ENCODE peak calls at places on chromosomes 7 and 10, in seven cellular contexts. One of them, this sample, is unnamed.
A peak's percentile ranks its signal among the peaks of the same experiment; 100 is the strongest.

GRCh38 chr7:116679495-116679894 is 7.5 kb downstream of the MET start:
- DNase-seq in neuronal stem cell: no peak
- DNase-seq in HepG2: no peak
- DNase-seq in endothelial cell of umbilical vein: peak; percentile 84
- DNase-seq in fibroblast of lung: no peak
- DNase-seq in GM23248: no peak
- DNase-seq in MM.1S: peak; percentile 58
- DNase-seq in this sample: peak; percentile 23

GRCh38 chr10:7457478-7458316 is 46.9 kb upstream of the SFMBT2 start:
- DNase-seq in fibroblast of lung: no peak
- DNase-seq in GM23248: peak; percentile 11
- DNase-seq in endothelial cell of umbilical vein: no peak
- DNase-seq in neuronal stem cell: no peak
- DNase-seq in HepG2: no peak
- DNase-seq in MM.1S: no peak
- DNase-seq in this sample: peak; percentile 6

GRCh38 chr7:133980794-133981193 is 146.3 kb upstream of the LRGUK start:
- DNase-seq in endothelial cell of umbilical vein: no peak
- DNase-seq in GM23248: no peak
- DNase-seq in neuronal stem cell: no peak
- DNase-seq in fibroblast of lung: no peak
- DNase-seq in MM.1S: no peak
- DNase-seq in HepG2: no peak
- DNase-seq in this sample: no peak

GRCh38 chr10:6445671-6446278 is 134.3 kb downstream of the PRKCQ start:
- DNase-seq in MM.1S: peak; percentile 65
- DNase-seq in neuronal stem cell: no peak
- DNase-seq in fibroblast of lung: peak; percentile 49
- DNase-seq in endothelial cell of umbilical vein: peak; percentile 41
- DNase-seq in HepG2: peak; percentile 10
- DNase-seq in GM23248: peak; percentile 58
- DNase-seq in this sample: no peak

GRCh38 chr10:33381897-33382578 is 47.6 kb upstream of the NRP1 start:
- DNase-seq in fibroblast of lung: peak; percentile 87
- DNase-seq in HepG2: peak; percentile 35
- DNase-seq in neuronal stem cell: no peak
- DNase-seq in endothelial cell of umbilical vein: no peak
- DNase-seq in GM23248: peak; percentile 95
- DNase-seq in MM.1S: no peak
- DNase-seq in this sample: peak; percentile 66

GRCh38 chr10:124717911-124718734 is 26.1 kb downstream of the FAM53B start:
- DNase-seq in endothelial cell of umbilical vein: peak; percentile 46
- DNase-seq in HepG2: no peak
- DNase-seq in MM.1S: no peak
- DNase-seq in fibroblast of lung: no peak
- DNase-seq in neuronal stem cell: no peak
- DNase-seq in GM23248: no peak
- DNase-seq in this sample: no peak

GRCh38 chr7:1257221-1257620 is 24.5 kb downstream of the UNCX start:
- DNase-seq in HepG2: no peak
- DNase-seq in neuronal stem cell: no peak
- DNase-seq in MM.1S: no peak
- DNase-seq in endothelial cell of umbilical vein: no peak
- DNase-seq in fibroblast of lung: no peak
- DNase-seq in GM23248: no peak
- DNase-seq in this sample: no peak

GRCh38 chr7:101177644-101178043 is 2.4 kb downstream of the NAT16 start:
- DNase-seq in HepG2: no peak
- DNase-seq in fibroblast of lung: peak; percentile 33
- DNase-seq in neuronal stem cell: no peak
- DNase-seq in endothelial cell of umbilical vein: no peak
- DNase-seq in MM.1S: no peak
- DNase-seq in GM23248: no peak
- DNase-seq in this sample: no peak

GRCh38 chr10:97328646-97329453 is 5.7 kb downstream of the FRAT2 start:
- DNase-seq in MM.1S: no peak
- DNase-seq in GM23248: no peak
- DNase-seq in neuronal stem cell: no peak
- DNase-seq in HepG2: peak; percentile 90
- DNase-seq in fibroblast of lung: no peak
- DNase-seq in endothelial cell of umbilical vein: no peak
- DNase-seq in this sample: no peak

GRCh38 chr10:129517680-129518057 is 50.6 kb downstream of the MGMT start:
- DNase-seq in neuronal stem cell: no peak
- DNase-seq in MM.1S: no peak
- DNase-seq in GM23248: no peak
- DNase-seq in endothelial cell of umbilical vein: no peak
- DNase-seq in HepG2: no peak
- DNase-seq in fibroblast of lung: no peak
- DNase-seq in this sample: no peak

GRCh38 chr10:58590152-58590551 is 77.5 kb downstream of the BICC1 start:
- DNase-seq in endothelial cell of umbilical vein: peak; percentile 51
- DNase-seq in neuronal stem cell: no peak
- DNase-seq in fibroblast of lung: peak; percentile 98
- DNase-seq in HepG2: no peak
- DNase-seq in MM.1S: no peak
- DNase-seq in GM23248: peak; percentile 97
- DNase-seq in this sample: peak; percentile 99

GRCh38 chr7:151115836-151116418 is 29.7 kb downstream of the AGAP3 start:
- DNase-seq in fibroblast of lung: no peak
- DNase-seq in neuronal stem cell: no peak
- DNase-seq in endothelial cell of umbilical vein: no peak
- DNase-seq in MM.1S: no peak
- DNase-seq in GM23248: no peak
- DNase-seq in HepG2: no peak
- DNase-seq in this sample: no peak

GRCh38 chr10:92697663-92698511 is 8.1 kb downstream of the HHEX start:
- DNase-seq in endothelial cell of umbilical vein: peak; percentile 56
- DNase-seq in GM23248: no peak
- DNase-seq in neuronal stem cell: no peak
- DNase-seq in MM.1S: no peak
- DNase-seq in fibroblast of lung: no peak
- DNase-seq in HepG2: peak; percentile 98
- DNase-seq in this sample: no peak

GRCh38 chr7:151087247-151088018 is 1.2 kb downstream of the AGAP3 start:
- DNase-seq in fibroblast of lung: peak; percentile 62
- DNase-seq in neuronal stem cell: no peak
- DNase-seq in endothelial cell of umbilical vein: peak; percentile 44
- DNase-seq in HepG2: peak; percentile 35
- DNase-seq in GM23248: peak; percentile 84
- DNase-seq in MM.1S: peak; percentile 79
- DNase-seq in this sample: peak; percentile 34

DNA sequence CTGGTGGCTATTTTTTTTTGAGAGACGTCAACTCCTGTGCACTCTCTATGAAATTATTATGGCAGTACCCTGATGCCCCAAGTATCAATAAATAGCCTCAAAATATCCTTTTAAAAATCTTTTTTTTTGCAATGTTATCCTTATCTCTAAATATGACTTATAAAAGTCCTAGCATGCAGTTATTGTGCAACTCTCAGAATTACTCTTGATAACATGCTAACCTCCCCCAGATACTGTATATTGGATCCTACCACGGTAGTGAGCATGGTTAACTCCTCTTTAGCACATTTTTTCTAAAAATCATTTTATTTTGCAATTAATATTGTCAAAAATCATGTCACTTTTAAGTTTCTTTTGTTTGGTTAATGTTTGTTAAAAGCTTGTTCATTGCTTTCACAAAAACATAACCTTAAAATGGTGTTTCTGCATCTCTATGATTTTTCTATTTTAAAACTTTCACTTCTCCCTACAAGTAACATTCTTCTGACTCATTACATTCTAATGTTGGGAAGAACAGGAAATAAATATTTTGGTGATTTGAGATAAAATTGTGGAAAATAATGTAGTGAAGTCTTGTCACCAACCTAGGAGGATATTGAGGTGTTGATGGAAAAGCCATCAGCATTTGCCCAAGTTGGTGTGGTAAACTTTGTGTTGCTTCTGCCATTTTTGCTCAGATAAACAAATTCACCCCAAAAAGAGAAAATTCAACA is 42.1 kb upstream of the ADRA2A start:
- DNase-seq in endothelial cell of umbilical vein: no peak
- DNase-seq in fibroblast of lung: peak; percentile 5
- DNase-seq in MM.1S: no peak
- DNase-seq in HepG2: no peak
- DNase-seq in neuronal stem cell: no peak
- DNase-seq in GM23248: peak; percentile 51
- DNase-seq in this sample: peak; percentile 34
- H3K9me3 ChIP-seq in endothelial cell of umbilical vein: no peaks in the 10 kb centered on the region
- H3K9me3 ChIP-seq in fibroblast of lung: no peaks in the 10 kb centered on the region
- H3K9me3 ChIP-seq in MM.1S: no peaks in the 10 kb centered on the region
- H3K9me3 ChIP-seq in HepG2: peaks cover 25% of the 10 kb centered on the region
- H3K9me3 ChIP-seq in neuronal stem cell: peaks cover 11% of the 10 kb centered on the region
- H3K9me3 ChIP-seq in GM23248: no peaks in the 10 kb centered on the region
- H3K9me3 ChIP-seq in this sample: no peaks in the 10 kb centered on the region

DNA sequence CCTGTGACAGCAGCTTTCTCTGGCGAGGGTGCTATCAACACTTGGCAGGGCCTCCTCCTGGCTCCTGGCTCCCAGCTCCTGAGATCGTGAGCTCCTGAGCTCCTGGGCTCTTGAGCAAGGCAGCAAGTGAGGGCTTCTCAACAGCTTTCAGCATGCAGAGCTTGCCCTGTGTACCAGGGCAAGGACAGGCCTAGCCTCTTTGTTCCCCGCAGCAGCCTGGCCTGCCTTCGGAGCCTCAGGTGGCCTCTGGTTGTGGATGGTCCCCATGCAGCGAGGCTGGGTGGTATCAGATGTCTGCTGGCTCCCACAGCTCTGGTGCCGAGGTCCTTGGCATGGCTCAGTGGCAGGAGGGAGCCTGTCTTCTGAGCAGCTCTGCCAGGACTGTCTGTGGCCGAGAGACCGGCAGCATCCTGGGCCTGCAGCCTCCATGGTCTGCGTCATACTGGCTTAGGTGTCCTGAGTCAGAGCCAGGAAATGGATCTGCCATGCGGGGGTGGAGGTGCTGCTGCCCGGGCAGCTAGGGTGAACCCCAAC is 44.2 kb downstream of the ZMIZ1 start:
- DNase-seq in HepG2: no peak
- DNase-seq in MM.1S: no peak
- DNase-seq in endothelial cell of umbilical vein: peak; percentile 36
- DNase-seq in GM23248: peak; percentile 98
- DNase-seq in fibroblast of lung: peak; percentile 58
- DNase-seq in neuronal stem cell: no peak
- DNase-seq in this sample: peak; percentile 88
- H3K4me1 ChIP-seq in HepG2: peaks cover 97% of the 10 kb centered on the region
- H3K4me1 ChIP-seq in MM.1S: peaks cover 26% of the 10 kb centered on the region
- H3K4me1 ChIP-seq in endothelial cell of umbilical vein: peaks cover 11% of the 10 kb centered on the region
- H3K4me1 ChIP-seq in GM23248: peaks cover 67% of the 10 kb centered on the region
- H3K4me1 ChIP-seq in fibroblast of lung: peaks cover 41% of the 10 kb centered on the region
- H3K4me1 ChIP-seq in neuronal stem cell: peaks cover 41% of the 10 kb centered on the region
- H3K4me1 ChIP-seq in this sample: peaks cover 50% of the 10 kb centered on the region

GRCh38 chr10:101063162-101063525 is 1.4 kb downstream of the KAZALD1 start:
- DNase-seq in neuronal stem cell: no peak
- DNase-seq in HepG2: no peak
- DNase-seq in endothelial cell of umbilical vein: no peak
- DNase-seq in fibroblast of lung: no peak
- DNase-seq in GM23248: peak; percentile 24
- DNase-seq in MM.1S: peak; percentile 5
- DNase-seq in this sample: no peak

GRCh38 chr10:101063548-101064414 is 2.0 kb downstream of the KAZALD1 start:
- DNase-seq in GM23248: no peak
- DNase-seq in fibroblast of lung: no peak
- DNase-seq in neuronal stem cell: no peak
- DNase-seq in MM.1S: peak; percentile 3
- DNase-seq in endothelial cell of umbilical vein: peak; percentile 20
- DNase-seq in HepG2: no peak
- DNase-seq in this sample: no peak

GRCh38 chr10:101061814-101062230 is at the start of gene KAZALD1:
- DNase-seq in endothelial cell of umbilical vein: no peak
- DNase-seq in MM.1S: no peak
- DNase-seq in neuronal stem cell: no peak
- DNase-seq in HepG2: no peak
- DNase-seq in GM23248: peak; percentile 63
- DNase-seq in fibroblast of lung: peak; percentile 15
- DNase-seq in this sample: no peak

GRCh38 chr10:101060951-101061813 is 607 bp upstream of the KAZALD1 start:
- DNase-seq in endothelial cell of umbilical vein: peak; percentile 93
- DNase-seq in MM.1S: peak; percentile 96
- DNase-seq in GM23248: peak; percentile 94
- DNase-seq in HepG2: peak; percentile 90
- DNase-seq in fibroblast of lung: peak; percentile 94
- DNase-seq in neuronal stem cell: peak; percentile 97
- DNase-seq in this sample: peak; percentile 77

DNA sequence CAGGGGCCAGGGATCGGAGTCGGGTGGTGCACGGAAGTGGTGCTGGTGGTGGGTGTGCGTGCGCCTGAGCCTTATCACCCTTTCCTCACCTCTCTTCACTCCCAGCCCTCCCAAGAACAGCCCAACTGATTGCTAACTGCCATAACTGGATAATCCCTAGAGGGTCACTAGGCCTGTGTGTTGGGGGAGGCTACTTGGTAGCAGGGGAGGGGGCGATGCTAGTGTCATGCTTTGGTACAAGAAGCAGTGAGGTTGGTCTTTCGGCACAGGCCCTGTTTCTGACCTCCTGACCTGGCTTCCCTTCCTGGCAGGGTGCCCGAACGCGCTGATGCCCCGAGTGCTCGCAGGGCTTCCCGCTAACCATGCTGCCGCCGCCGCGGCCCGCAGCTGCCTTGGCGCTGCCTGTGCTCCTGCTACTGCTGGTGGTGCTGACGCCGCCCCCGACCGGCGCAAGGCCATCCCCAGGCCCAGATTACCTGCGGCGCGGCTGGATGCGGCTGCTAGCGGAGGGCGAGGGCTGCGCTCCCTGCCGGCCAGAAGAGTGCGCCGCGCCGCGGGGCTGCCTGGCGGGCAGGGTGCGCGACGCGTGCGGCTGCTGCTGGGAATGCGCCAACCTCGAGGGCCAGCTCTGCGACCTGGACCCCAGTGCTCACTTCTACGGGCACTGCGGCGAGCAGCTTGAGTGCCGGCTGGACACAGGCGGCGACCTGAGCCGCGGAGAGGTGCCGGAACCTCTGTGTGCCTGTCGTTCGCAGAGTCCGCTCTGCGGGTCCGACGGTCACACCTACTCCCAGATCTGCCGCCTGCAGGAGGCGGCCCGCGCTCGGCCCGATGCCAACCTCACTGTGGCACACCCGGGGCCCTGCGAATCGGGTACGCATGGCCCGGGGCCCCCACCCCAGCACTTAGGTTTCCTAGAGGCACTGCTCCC is 707 bp downstream of the KAZALD1 start:
- DNase-seq in MM.1S: peak; percentile 35
- DNase-seq in GM23248: peak; percentile 82
- DNase-seq in endothelial cell of umbilical vein: peak; percentile 56
- DNase-seq in HepG2: peak; percentile 68
- DNase-seq in fibroblast of lung: peak; percentile 44
- DNase-seq in neuronal stem cell: peak; percentile 76
- DNase-seq in this sample: no peak
- H2AFZ ChIP-seq in MM.1S: no peak overlapping the region
- H2AFZ ChIP-seq in GM23248: peak overlapping the region; percentile 96
- H2AFZ ChIP-seq in endothelial cell of umbilical vein: peak overlapping the region; percentile 33
- H2AFZ ChIP-seq in HepG2: no peak overlapping the region
- H2AFZ ChIP-seq in fibroblast of lung: peak overlapping the region; percentile 32
- H2AFZ ChIP-seq in neuronal stem cell: peak overlapping the region; percentile 100
- H2AFZ ChIP-seq in this sample: peak overlapping the region; percentile 60

DNA sequence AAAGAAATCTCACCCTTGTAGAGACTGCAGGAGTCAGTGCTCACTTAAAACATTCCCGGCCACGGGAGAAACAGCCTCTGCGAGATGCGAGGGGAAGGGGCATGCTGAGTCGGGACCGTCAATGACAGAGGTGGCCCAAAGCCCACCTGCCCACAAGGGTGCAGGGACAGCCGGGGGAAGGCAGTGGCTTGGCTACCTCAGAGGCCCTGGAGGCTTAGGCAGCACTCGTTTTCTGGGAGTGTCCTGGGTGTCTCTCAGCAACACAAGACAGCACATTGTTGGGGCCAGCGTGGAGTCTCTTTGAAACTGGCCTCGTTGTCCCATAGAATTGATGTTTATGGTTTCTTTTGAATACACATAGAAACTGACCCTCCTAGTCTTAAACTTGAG is 25.6 kb upstream of the SYCE1 start:
- DNase-seq in neuronal stem cell: no peak
- DNase-seq in HepG2: no peak
- DNase-seq in GM23248: no peak
- DNase-seq in fibroblast of lung: no peak
- DNase-seq in MM.1S: no peak
- DNase-seq in endothelial cell of umbilical vein: no peak
- DNase-seq in this sample: no peak
- H3K9me3 ChIP-seq in neuronal stem cell: peaks cover 33% of the 10 kb centered on the region
- H3K9me3 ChIP-seq in HepG2: no peaks in the 10 kb centered on the region
- H3K9me3 ChIP-seq in GM23248: no peaks in the 10 kb centered on the region
- H3K9me3 ChIP-seq in fibroblast of lung: no peaks in the 10 kb centered on the region
- H3K9me3 ChIP-seq in MM.1S: no peaks in the 10 kb centered on the region
- H3K9me3 ChIP-seq in endothelial cell of umbilical vein: no peaks in the 10 kb centered on the region
- H3K9me3 ChIP-seq in this sample: no peaks in the 10 kb centered on the region